ENCODE peak calls at places on chromosomes 6 and 20, in seven cellular contexts. H is GM10248; W is CD8-positive, alpha-beta T cell; G is activated B cell treated with CpG ODN at 0.5 μM for 24 hours; P is adrenal gland; B is cardiac fibroblast; R is mucosa of descending colon. O is an unnamed sample.

GRCh38 chr6:70725817-70726413 is 58.2 kb downstream of the SMAP1 start:
- DNase-seq in H (no peak), W (no peak), R (no peak), G (no peak), B (peak), P (no peak), O (no peak)

GRCh38 chr20:61437280-61438206 is 185.5 kb downstream of the CDH4 start:
- DNase-seq in B (peak), W (no peak), P (no peak), R (no peak), G (no peak), H (no peak), O (no peak)

GRCh38 chr6:155100087-155100486 is 105.0 kb downstream of the TIAM2 start:
- DNase-seq in R (no peak), H (no peak), P (peak), W (no peak), B (no peak), G (no peak), O (no peak)

GRCh38 chr20:3783516-3784225 is 2.4 kb upstream of the SPEF1 start:
- DNase-seq in G (no peak), W (no peak), H (no peak), P (no peak), B (no peak), R (no peak), O (no peak)

GRCh38 chr6:73521351-73522254 is 771 bp upstream of the EEF1A1 start:
- DNase-seq in G (peak), P (peak), H (peak), B (peak), R (peak), W (peak), O (peak)

GRCh38 chr6:93985953-93986352 is 566.6 kb upstream of the EPHA7 start:
- DNase-seq in H (no peak), W (no peak), R (no peak), G (no peak), B (no peak), P (no peak), O (no peak)

GRCh38 chr6:127483399-127484055 is 24.3 kb upstream of the KIAA0408 start:
- DNase-seq in P (no peak), G (no peak), R (no peak), B (no peak), W (no peak), H (no peak), O (no peak)

GRCh38 chr6:145531032-145531431 is 204.3 kb downstream of the EPM2A start:
- DNase-seq in R (no peak), G (no peak), H (no peak), P (no peak), B (no peak), W (no peak), O (no peak)

GRCh38 chr6:157325069-157325805 is 1.9 kb upstream of the TMEM242 start:
- DNase-seq in R (no peak), B (peak), G (no peak), P (no peak), H (no peak), W (no peak), O (no peak)

GRCh38 chr20:50192364-50193168 is 1.9 kb downstream of the CEBPB start:
- DNase-seq in B (peak), P (peak), H (peak), R (peak), W (peak), G (peak), O (peak)

GRCh38 chr20:50190251-50191064 is at the start of gene CEBPB:
- DNase-seq in H (peak), G (peak), P (peak), R (peak), W (peak), B (peak), O (peak)

GRCh38 chr20:50193169-50193850 is 2.7 kb downstream of the CEBPB start:
- DNase-seq in B (peak), G (no peak), W (no peak), R (no peak), P (peak), H (no peak), O (no peak)

GRCh38 chr20:50191065-50191565 is 485 bp downstream of the CEBPB start:
- DNase-seq in B (peak), W (peak), R (peak), P (peak), G (peak), H (no peak), O (no peak)

GRCh38 chr20:50191566-50192363 is 1.1 kb downstream of the CEBPB start:
- DNase-seq in R (peak), G (peak), H (peak), B (peak), W (peak), P (peak), O (peak)
- TF ChIP-seq CTCF in R (no peak), G (no peak), H (peak), B (no peak), W (peak), P (peak), O (peak)

GRCh38 chr6:142823579-142823902 is 121.4 kb downstream of the HIVEP2 start:
- DNase-seq in W (no peak), R (no peak), P (no peak), H (no peak), B (no peak), G (no peak), O (no peak)

GRCh38 chr6:142824491-142824890 is 120.5 kb downstream of the HIVEP2 start:
- DNase-seq in H (no peak), B (no peak), R (no peak), W (no peak), P (no peak), G (no peak), O (no peak)

GRCh38 chr6:142821860-142822259 is 123.1 kb downstream of the HIVEP2 start:
- DNase-seq in B (no peak), G (no peak), R (no peak), H (no peak), W (no peak), P (peak), O (no peak)

GRCh38 chr6:142822383-142822782 is 122.6 kb downstream of the HIVEP2 start:
- DNase-seq in G (no peak), W (no peak), B (no peak), P (no peak), H (peak), R (no peak), O (no peak)

DNA sequence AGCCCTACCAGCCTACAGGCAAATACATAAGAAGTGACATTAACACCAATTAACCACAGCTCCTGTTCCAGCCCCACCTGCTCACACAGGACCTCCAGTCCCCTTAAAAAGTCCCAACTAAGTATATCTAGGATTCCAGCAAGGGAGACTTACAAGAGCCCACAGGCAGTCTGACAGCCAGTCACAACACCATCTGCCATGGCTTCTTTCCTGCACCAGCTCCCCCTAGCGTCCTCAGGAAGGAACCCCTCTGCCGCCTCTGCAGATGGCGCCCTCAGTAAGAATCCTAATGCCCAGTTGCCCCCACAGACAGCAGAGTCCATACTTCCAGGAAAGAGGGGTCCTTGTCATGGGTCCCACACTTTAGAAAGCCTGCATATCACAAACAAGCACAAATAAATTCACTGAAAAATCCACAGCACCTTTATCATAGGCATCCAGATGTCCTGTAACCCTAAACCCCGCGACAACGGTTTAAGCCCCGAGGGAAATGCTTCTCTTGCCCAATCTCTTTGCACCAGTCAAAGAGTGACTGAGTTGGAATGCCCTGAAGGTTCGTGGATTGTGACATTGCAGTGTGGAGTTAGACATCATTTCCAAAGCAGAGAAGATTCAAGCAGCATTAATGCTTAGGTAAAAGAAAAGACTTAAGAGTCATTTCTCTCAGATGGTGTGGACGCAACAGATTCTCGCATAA is 121.9 kb downstream of the HIVEP2 start:
- DNase-seq in B (no peak), H (no peak), R (no peak), W (no peak), P (no peak), G (no peak), O (no peak)
- TF ChIP-seq CTCF in B (peak), H (peak), R (no peak), W (no peak), P (peak), G (no peak), O (peak)

DNA sequence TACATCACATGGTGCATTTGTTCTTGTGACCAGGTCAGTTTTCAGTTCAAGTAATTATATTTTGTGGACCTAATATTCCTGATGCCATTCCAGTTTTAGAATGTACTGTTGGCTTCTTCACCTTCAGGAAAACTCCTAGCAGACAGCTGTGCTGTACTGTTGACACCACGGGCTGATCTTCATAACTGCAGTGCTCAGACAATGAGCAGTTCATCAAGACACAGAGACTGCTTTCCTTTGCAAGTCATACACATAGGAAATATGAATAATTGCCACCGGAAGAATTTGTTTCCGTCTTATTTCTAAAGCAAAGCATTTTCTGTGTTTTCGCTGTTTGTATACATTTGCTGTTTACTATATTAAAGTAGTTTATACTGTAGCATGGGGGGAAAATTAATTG is 89.8 kb downstream of the C6orf118 start:
- DNase-seq in P (no peak), G (no peak), W (no peak), H (no peak), B (peak), R (no peak), O (no peak)
- TF ChIP-seq CTCF in P (no peak), G (no peak), W (no peak), H (no peak), B (no peak), R (no peak), O (no peak)

GRCh38 chr6:116390571-116390970 is 19.8 kb downstream of the DSE start:
- DNase-seq in W (no peak), P (no peak), H (peak), B (no peak), R (no peak), G (no peak), O (no peak)

GRCh38 chr6:116392158-116393032 is 21.6 kb downstream of the DSE start:
- DNase-seq in G (no peak), R (no peak), P (no peak), H (no peak), W (no peak), B (peak), O (no peak)

GRCh38 chr6:116396451-116396850 is 25.7 kb downstream of the DSE start:
- DNase-seq in B (no peak), P (no peak), R (no peak), W (no peak), G (no peak), H (no peak), O (no peak)

GRCh38 chr6:116395647-116396046 is 24.9 kb downstream of the DSE start:
- DNase-seq in H (peak), P (no peak), B (no peak), W (no peak), G (no peak), R (no peak), O (no peak)

GRCh38 chr6:116393430-116393829 is 22.7 kb downstream of the DSE start:
- DNase-seq in P (no peak), G (no peak), R (no peak), H (no peak), B (peak), W (no peak), O (no peak)
- TF ChIP-seq CTCF in P (no peak), G (no peak), R (no peak), H (peak), B (peak), W (no peak), O (no peak)

GRCh38 chr20:44395183-44395962 is 39.9 kb downstream of the HNF4A start:
- DNase-seq in G (no peak), R (no peak), B (no peak), P (no peak), H (no peak), W (no peak), O (no peak)
- TF ChIP-seq CTCF in G (no peak), R (no peak), B (no peak), P (no peak), H (no peak), W (no peak), O (no peak)

DNA sequence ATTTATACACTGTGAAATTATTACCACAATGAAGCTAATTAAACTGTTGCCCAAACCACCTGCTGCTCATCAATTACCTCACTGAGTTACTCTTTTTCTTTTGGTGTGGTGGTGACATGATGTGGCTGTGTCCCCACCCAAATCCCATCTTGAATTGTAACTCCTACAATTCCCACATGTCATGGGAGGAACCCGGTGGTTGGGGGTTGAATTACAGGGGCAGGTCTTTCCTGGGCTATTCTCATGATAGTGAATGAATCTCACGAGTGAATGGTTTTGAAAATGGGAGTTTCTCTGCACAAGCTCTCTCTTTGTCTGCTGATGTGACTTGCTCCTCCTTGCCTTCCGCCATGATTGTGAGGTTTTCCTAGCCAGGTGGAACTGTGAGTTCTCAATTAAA is 145.0 kb downstream of the LRRC1 start:
- DNase-seq in G (no peak), B (no peak), W (no peak), P (no peak), H (no peak), R (no peak), O (no peak)
- TF ChIP-seq CTCF in G (no peak), B (no peak), W (no peak), P (no peak), H (no peak), R (no peak), O (no peak)

DNA sequence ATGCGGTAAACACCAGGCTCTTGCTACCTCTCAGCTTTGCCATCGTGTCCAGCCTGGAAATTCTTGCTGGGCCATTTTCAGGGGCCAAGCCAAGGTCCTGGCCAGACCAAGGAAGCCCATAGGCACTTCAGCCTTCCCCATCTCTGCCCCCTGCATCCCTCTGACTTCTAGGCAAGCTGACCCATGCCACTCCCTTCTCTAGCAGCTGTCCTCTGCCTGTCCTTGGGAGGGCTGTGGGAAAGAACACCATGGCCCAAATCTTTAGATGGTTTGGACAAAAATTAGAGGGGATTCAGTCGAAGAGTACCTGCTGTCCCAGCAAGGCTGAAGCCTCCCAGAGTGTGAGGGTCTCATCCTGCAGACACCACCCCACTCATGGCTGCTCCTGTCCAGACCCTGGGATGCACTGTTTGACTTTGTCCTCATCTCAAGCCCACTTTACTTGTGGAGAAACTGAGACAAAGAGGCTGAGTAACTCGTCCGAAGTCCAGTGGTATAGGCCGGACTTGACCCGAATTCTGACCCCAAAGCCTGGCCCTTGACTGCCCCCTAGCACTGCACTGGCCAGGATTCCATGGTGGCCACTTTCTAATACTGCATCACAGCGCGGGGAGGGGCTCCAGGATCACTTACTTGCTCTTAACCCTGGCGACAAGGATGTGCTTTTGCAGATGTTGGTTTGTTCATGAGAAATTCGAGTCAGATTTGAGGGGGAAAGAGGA is 22.4 kb upstream of the STX16 start:
- DNase-seq in H (no peak), B (no peak), W (no peak), R (no peak), P (no peak), G (no peak), O (no peak)
- TF ChIP-seq CTCF in H (no peak), B (no peak), W (no peak), R (no peak), P (no peak), G (no peak), O (no peak)

DNA sequence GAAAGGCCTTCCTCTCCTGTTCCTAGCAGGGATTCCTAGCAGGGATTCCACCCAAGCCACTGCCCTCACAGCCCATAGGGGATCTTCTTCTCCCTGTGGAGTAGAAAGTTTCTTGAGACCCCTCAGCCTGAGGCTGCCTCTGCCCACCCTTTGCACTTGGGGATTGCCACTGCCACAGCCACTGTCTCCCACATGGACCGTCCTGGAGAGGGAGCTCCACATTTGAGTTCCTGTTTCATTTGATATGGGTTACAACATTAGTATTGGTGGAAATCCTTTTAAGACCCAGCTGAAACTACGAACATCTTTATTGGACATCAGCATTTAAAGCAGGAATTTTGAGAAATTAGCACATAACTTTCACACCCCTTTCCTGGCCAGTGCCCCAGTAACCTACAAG is 25.6 kb downstream of the HLA-G start:
- DNase-seq in W (no peak), R (no peak), G (no peak), P (no peak), H (no peak), B (no peak), O (no peak)
- TF ChIP-seq CTCF in W (no peak), R (no peak), G (no peak), P (no peak), H (no peak), B (no peak), O (no peak)

DNA sequence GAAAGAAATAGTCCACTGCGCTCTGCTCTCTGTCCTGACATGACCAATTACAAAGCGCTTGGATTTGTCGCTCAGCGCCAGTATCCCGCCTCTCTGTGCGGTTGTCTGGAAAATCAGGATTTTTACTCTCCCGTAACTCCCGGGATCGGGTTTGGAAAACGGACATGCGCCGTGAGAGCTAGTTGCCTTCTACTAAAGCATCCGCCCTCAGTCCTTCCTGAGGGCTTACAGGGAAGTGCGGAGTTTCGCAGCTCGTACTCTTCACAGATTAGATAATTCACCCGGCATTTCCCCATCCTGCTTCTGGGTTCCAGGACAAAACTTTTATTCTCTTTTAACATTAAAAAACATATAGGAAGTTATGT is 427 bp upstream of the MKKS start:
- DNase-seq in G (peak), P (peak), B (peak), H (peak), W (peak), R (peak), O (peak)
- TF ChIP-seq CTCF in G (no peak), P (no peak), B (no peak), H (no peak), W (no peak), R (no peak), O (no peak)

GRCh38 chr6:53796451-53796780 is 1.6 kb downstream of the LRRC1 start:
- DNase-seq in H (no peak), R (no peak), B (no peak), G (no peak), W (no peak), P (no peak), O (no peak)

GRCh38 chr6:53795702-53796450 is 1.1 kb downstream of the LRRC1 start:
- DNase-seq in W (no peak), P (peak), B (peak), R (peak), G (peak), H (no peak), O (peak)

GRCh38 chr6:53794720-53795253 is at the start of gene LRRC1:
- DNase-seq in P (peak), G (peak), W (peak), H (peak), B (peak), R (peak), O (peak)

GRCh38 chr6:53794073-53794719 is 609 bp upstream of the LRRC1 start:
- DNase-seq in W (peak), H (peak), G (no peak), P (peak), B (peak), R (peak), O (peak)

GRCh38 chr6:53795254-53795701 is 473 bp downstream of the LRRC1 start:
- DNase-seq in R (no peak), H (peak), W (no peak), P (no peak), B (peak), G (no peak), O (no peak)
- TF ChIP-seq CTCF in R (no peak), H (no peak), W (no peak), P (no peak), B (no peak), G (no peak), O (no peak)

O was measured in progenitor cell of endocrine pancreas.